ENCODE peak calls at places on chromosomes 6 and 20, in ten cellular contexts. One of them, this sample, is unnamed.

GRCh38 chr20:64217539-64217938 is 38.0 kb upstream of the PCMTD2 start:
- DNase-seq in stomach: no peak
- DNase-seq in gastrocnemius medialis: no peak
- DNase-seq in lower leg skin: no peak
- DNase-seq in uterus: no peak
- DNase-seq in adrenal gland: no peak
- DNase-seq in right lobe of liver: no peak
- DNase-seq in ovary: no peak
- DNase-seq in prostate gland: no peak
- DNase-seq in tibial nerve: no peak
- DNase-seq in this sample: no peak

GRCh38 chr6:113048741-113049140 is 701.6 kb downstream of the RFPL4B start:
- DNase-seq in stomach: no peak
- DNase-seq in gastrocnemius medialis: no peak
- DNase-seq in lower leg skin: no peak
- DNase-seq in uterus: no peak
- DNase-seq in adrenal gland: no peak
- DNase-seq in right lobe of liver: no peak
- DNase-seq in ovary: no peak
- DNase-seq in prostate gland: no peak
- DNase-seq in tibial nerve: no peak
- DNase-seq in this sample: no peak

GRCh38 chr6:148999921-149000589 is 253.2 kb downstream of the UST start:
- DNase-seq in stomach: peak
- DNase-seq in gastrocnemius medialis: peak
- DNase-seq in lower leg skin: no peak
- DNase-seq in uterus: peak
- DNase-seq in adrenal gland: peak
- DNase-seq in right lobe of liver: no peak
- DNase-seq in ovary: peak
- DNase-seq in prostate gland: no peak
- DNase-seq in tibial nerve: no peak
- DNase-seq in this sample: peak

GRCh38 chr20:52082612-52083011 is 109.0 kb downstream of the ZFP64 start:
- DNase-seq in stomach: no peak
- DNase-seq in gastrocnemius medialis: no peak
- DNase-seq in lower leg skin: no peak
- DNase-seq in uterus: no peak
- DNase-seq in adrenal gland: no peak
- DNase-seq in right lobe of liver: no peak
- DNase-seq in ovary: no peak
- DNase-seq in prostate gland: no peak
- DNase-seq in tibial nerve: no peak
- DNase-seq in this sample: no peak

GRCh38 chr20:19095762-19096161 is 116.7 kb upstream of the SLC24A3 start:
- DNase-seq in stomach: no peak
- DNase-seq in gastrocnemius medialis: no peak
- DNase-seq in lower leg skin: no peak
- DNase-seq in uterus: no peak
- DNase-seq in adrenal gland: no peak
- DNase-seq in right lobe of liver: no peak
- DNase-seq in ovary: no peak
- DNase-seq in prostate gland: no peak
- DNase-seq in tibial nerve: no peak
- DNase-seq in this sample: no peak

GRCh38 chr20:48738399-48739304 is 89.1 kb downstream of the PREX1 start:
- DNase-seq in stomach: no peak
- DNase-seq in gastrocnemius medialis: no peak
- DNase-seq in lower leg skin: no peak
- DNase-seq in uterus: no peak
- DNase-seq in adrenal gland: no peak
- DNase-seq in right lobe of liver: no peak
- DNase-seq in ovary: no peak
- DNase-seq in prostate gland: no peak
- DNase-seq in tibial nerve: no peak
- DNase-seq in this sample: no peak

GRCh38 chr6:135909737-135910387 is 58.4 kb downstream of the PDE7B start:
- DNase-seq in stomach: peak
- DNase-seq in gastrocnemius medialis: no peak
- DNase-seq in lower leg skin: no peak
- DNase-seq in uterus: no peak
- DNase-seq in adrenal gland: peak
- DNase-seq in right lobe of liver: peak
- DNase-seq in ovary: peak
- DNase-seq in prostate gland: peak
- DNase-seq in tibial nerve: no peak
- DNase-seq in this sample: no peak

GRCh38 chr6:163416640-163417253 is 2.2 kb downstream of the QKI start:
- DNase-seq in stomach: peak
- DNase-seq in gastrocnemius medialis: no peak
- DNase-seq in lower leg skin: no peak
- DNase-seq in uterus: no peak
- DNase-seq in adrenal gland: peak
- DNase-seq in right lobe of liver: no peak
- DNase-seq in ovary: peak
- DNase-seq in prostate gland: peak
- DNase-seq in tibial nerve: no peak
- DNase-seq in this sample: no peak

GRCh38 chr20:41394081-41394480 is 27.5 kb upstream of the EMILIN3 start:
- DNase-seq in stomach: no peak
- DNase-seq in gastrocnemius medialis: no peak
- DNase-seq in lower leg skin: peak
- DNase-seq in uterus: no peak
- DNase-seq in adrenal gland: no peak
- DNase-seq in right lobe of liver: no peak
- DNase-seq in ovary: no peak
- DNase-seq in prostate gland: no peak
- DNase-seq in tibial nerve: no peak
- DNase-seq in this sample: no peak

GRCh38 chr20:32582659-32583580 is 2.2 kb downstream of the NOL4L start:
- DNase-seq in stomach: no peak
- DNase-seq in gastrocnemius medialis: no peak
- DNase-seq in lower leg skin: peak
- DNase-seq in uterus: peak
- DNase-seq in adrenal gland: no peak
- DNase-seq in right lobe of liver: no peak
- DNase-seq in ovary: peak
- DNase-seq in prostate gland: no peak
- DNase-seq in tibial nerve: no peak
- DNase-seq in this sample: no peak

GRCh38 chr20:53984781-53985518 is 85.4 kb downstream of the BCAS1 start:
- DNase-seq in stomach: no peak
- DNase-seq in gastrocnemius medialis: no peak
- DNase-seq in lower leg skin: no peak
- DNase-seq in uterus: no peak
- DNase-seq in adrenal gland: no peak
- DNase-seq in right lobe of liver: no peak
- DNase-seq in ovary: no peak
- DNase-seq in prostate gland: no peak
- DNase-seq in tibial nerve: no peak
- DNase-seq in this sample: peak

GRCh38 chr20:57869291-57869950 is 159.6 kb upstream of the PMEPA1 start:
- DNase-seq in stomach: no peak
- DNase-seq in gastrocnemius medialis: no peak
- DNase-seq in lower leg skin: peak
- DNase-seq in uterus: no peak
- DNase-seq in adrenal gland: no peak
- DNase-seq in right lobe of liver: no peak
- DNase-seq in ovary: no peak
- DNase-seq in prostate gland: no peak
- DNase-seq in tibial nerve: no peak
- DNase-seq in this sample: peak

GRCh38 chr6:75930954-75931689 is 141.3 kb downstream of the IMPG1 start:
- DNase-seq in stomach: no peak
- DNase-seq in gastrocnemius medialis: no peak
- DNase-seq in lower leg skin: no peak
- DNase-seq in uterus: no peak
- DNase-seq in adrenal gland: no peak
- DNase-seq in right lobe of liver: no peak
- DNase-seq in ovary: no peak
- DNase-seq in prostate gland: no peak
- DNase-seq in tibial nerve: no peak
- DNase-seq in this sample: no peak

DNA sequence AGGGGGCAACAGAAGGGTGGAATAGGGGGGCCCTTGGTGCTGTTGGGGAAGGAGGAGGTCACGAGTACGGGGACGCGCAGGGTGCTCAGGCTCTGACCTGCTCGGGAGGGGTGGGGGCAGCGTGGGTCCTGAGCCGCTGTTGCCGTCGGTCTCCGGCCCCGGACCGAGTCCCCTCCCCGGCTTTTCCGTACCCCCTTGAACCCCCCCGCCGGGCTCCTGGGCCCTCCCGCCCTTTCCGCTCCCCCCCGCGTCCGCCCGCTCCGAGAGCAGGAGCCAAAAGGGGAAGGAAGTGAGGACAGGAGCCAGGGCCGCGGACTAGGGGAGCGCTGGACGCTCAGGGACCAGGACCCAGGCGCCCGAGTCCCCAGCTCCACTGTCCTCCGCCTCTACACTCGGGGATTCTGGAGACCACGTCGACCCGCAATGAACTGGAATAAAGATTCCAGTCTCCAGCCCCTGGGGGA is at the start of gene RGL2:
- DNase-seq in stomach: peak
- DNase-seq in gastrocnemius medialis: peak
- DNase-seq in lower leg skin: peak
- DNase-seq in uterus: peak
- DNase-seq in adrenal gland: peak
- DNase-seq in right lobe of liver: peak
- DNase-seq in ovary: peak
- DNase-seq in prostate gland: peak
- DNase-seq in tibial nerve: peak
- DNase-seq in this sample: peak
- TF ChIP-seq POLR2A in stomach: no peak
- TF ChIP-seq POLR2A in gastrocnemius medialis: no peak
- TF ChIP-seq POLR2A in lower leg skin: no peak
- TF ChIP-seq POLR2A in uterus: no peak
- TF ChIP-seq POLR2A in adrenal gland: no peak
- TF ChIP-seq POLR2A in right lobe of liver: no peak
- TF ChIP-seq POLR2A in ovary: no peak
- TF ChIP-seq POLR2A in prostate gland: no peak
- TF ChIP-seq POLR2A in tibial nerve: no peak
- TF ChIP-seq POLR2A in this sample: no peak

GRCh38 chr20:4008877-4009276 is 6.5 kb downstream of the RNF24 start:
- DNase-seq in stomach: no peak
- DNase-seq in gastrocnemius medialis: no peak
- DNase-seq in lower leg skin: no peak
- DNase-seq in uterus: no peak
- DNase-seq in adrenal gland: no peak
- DNase-seq in right lobe of liver: no peak
- DNase-seq in ovary: no peak
- DNase-seq in prostate gland: no peak
- DNase-seq in tibial nerve: no peak
- DNase-seq in this sample: no peak
- TF ChIP-seq POLR2A in stomach: no peak
- TF ChIP-seq POLR2A in gastrocnemius medialis: no peak
- TF ChIP-seq POLR2A in lower leg skin: no peak
- TF ChIP-seq POLR2A in uterus: no peak
- TF ChIP-seq POLR2A in adrenal gland: no peak
- TF ChIP-seq POLR2A in right lobe of liver: no peak
- TF ChIP-seq POLR2A in ovary: no peak
- TF ChIP-seq POLR2A in prostate gland: no peak
- TF ChIP-seq POLR2A in tibial nerve: no peak
- TF ChIP-seq POLR2A in this sample: no peak

GRCh38 chr6:154958469-154958868 is 36.6 kb upstream of the TIAM2 start:
- DNase-seq in stomach: no peak
- DNase-seq in gastrocnemius medialis: no peak
- DNase-seq in lower leg skin: no peak
- DNase-seq in uterus: no peak
- DNase-seq in adrenal gland: no peak
- DNase-seq in right lobe of liver: no peak
- DNase-seq in ovary: no peak
- DNase-seq in prostate gland: no peak
- DNase-seq in tibial nerve: no peak
- DNase-seq in this sample: no peak

GRCh38 chr6:154956771-154957522 is 38.2 kb upstream of the TIAM2 start:
- DNase-seq in stomach: no peak
- DNase-seq in gastrocnemius medialis: no peak
- DNase-seq in lower leg skin: no peak
- DNase-seq in uterus: no peak
- DNase-seq in adrenal gland: no peak
- DNase-seq in right lobe of liver: no peak
- DNase-seq in ovary: no peak
- DNase-seq in prostate gland: no peak
- DNase-seq in tibial nerve: no peak
- DNase-seq in this sample: no peak

GRCh38 chr6:154962751-154963150 is 32.4 kb upstream of the TIAM2 start:
- DNase-seq in stomach: no peak
- DNase-seq in gastrocnemius medialis: no peak
- DNase-seq in lower leg skin: no peak
- DNase-seq in uterus: no peak
- DNase-seq in adrenal gland: peak
- DNase-seq in right lobe of liver: no peak
- DNase-seq in ovary: no peak
- DNase-seq in prostate gland: no peak
- DNase-seq in tibial nerve: no peak
- DNase-seq in this sample: no peak

GRCh38 chr6:154960299-154960796 is 34.8 kb upstream of the TIAM2 start:
- DNase-seq in stomach: peak
- DNase-seq in gastrocnemius medialis: no peak
- DNase-seq in lower leg skin: no peak
- DNase-seq in uterus: no peak
- DNase-seq in adrenal gland: no peak
- DNase-seq in right lobe of liver: no peak
- DNase-seq in ovary: no peak
- DNase-seq in prostate gland: no peak
- DNase-seq in tibial nerve: no peak
- DNase-seq in this sample: no peak

DNA sequence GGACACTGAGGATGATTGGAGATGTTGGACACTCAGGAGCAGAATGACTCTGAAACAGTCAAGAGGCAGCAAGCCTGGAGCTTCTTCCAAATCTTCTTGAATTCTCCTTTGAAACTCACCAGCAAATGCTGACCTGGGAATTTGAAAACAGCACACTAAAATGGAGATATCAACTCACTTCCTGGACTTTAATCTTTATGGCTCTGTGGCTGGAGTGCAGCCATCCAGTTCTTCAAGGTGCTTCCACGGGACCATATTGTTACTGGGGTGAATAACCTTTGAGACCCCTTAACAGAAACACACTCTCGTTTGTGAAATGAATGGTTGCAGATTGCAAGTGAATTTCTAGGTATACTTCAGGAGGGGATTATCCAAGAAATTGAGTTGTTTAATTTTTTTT is 34.0 kb upstream of the TIAM2 start:
- DNase-seq in stomach: no peak
- DNase-seq in gastrocnemius medialis: no peak
- DNase-seq in lower leg skin: no peak
- DNase-seq in uterus: no peak
- DNase-seq in adrenal gland: no peak
- DNase-seq in right lobe of liver: no peak
- DNase-seq in ovary: no peak
- DNase-seq in prostate gland: no peak
- DNase-seq in tibial nerve: no peak
- DNase-seq in this sample: no peak
- TF ChIP-seq POLR2A in stomach: no peak
- TF ChIP-seq POLR2A in gastrocnemius medialis: no peak
- TF ChIP-seq POLR2A in lower leg skin: no peak
- TF ChIP-seq POLR2A in uterus: no peak
- TF ChIP-seq POLR2A in adrenal gland: no peak
- TF ChIP-seq POLR2A in right lobe of liver: no peak
- TF ChIP-seq POLR2A in ovary: no peak
- TF ChIP-seq POLR2A in prostate gland: no peak
- TF ChIP-seq POLR2A in tibial nerve: no peak
- TF ChIP-seq POLR2A in this sample: no peak

GRCh38 chr6:39204646-39205244 is 24.5 kb downstream of the KCNK5 start:
- DNase-seq in stomach: no peak
- DNase-seq in gastrocnemius medialis: no peak
- DNase-seq in lower leg skin: no peak
- DNase-seq in uterus: no peak
- DNase-seq in adrenal gland: no peak
- DNase-seq in right lobe of liver: no peak
- DNase-seq in ovary: no peak
- DNase-seq in prostate gland: no peak
- DNase-seq in tibial nerve: no peak
- DNase-seq in this sample: no peak
- TF ChIP-seq POLR2A in stomach: no peak
- TF ChIP-seq POLR2A in gastrocnemius medialis: no peak
- TF ChIP-seq POLR2A in lower leg skin: no peak
- TF ChIP-seq POLR2A in uterus: no peak
- TF ChIP-seq POLR2A in adrenal gland: no peak
- TF ChIP-seq POLR2A in right lobe of liver: no peak
- TF ChIP-seq POLR2A in ovary: no peak
- TF ChIP-seq POLR2A in prostate gland: no peak
- TF ChIP-seq POLR2A in tibial nerve: no peak
- TF ChIP-seq POLR2A in this sample: no peak